ENCODE peak calls at places on chromosomes 16 and 17, in six cellular contexts. T, K, Y, P, S and O are unnamed samples.
A peak's percentile ranks its signal among the peaks of the same experiment; 100 is the strongest.

GRCh38 chr17:63998050-63998720 is at the start of gene PRR29:
- DNase-seq in T (peak; percentile 80), K (peak; percentile 62), Y (peak; percentile 97), P (peak; percentile 70), S (peak; percentile 7), O (peak; percentile 44)

GRCh38 chr17:8576895-8577294 is 53.6 kb downstream of the MYH10 start:
- DNase-seq in T (no peak), K (no peak), Y (no peak), P (no peak), S (no peak), O (no peak)

GRCh38 chr16:66481943-66482390 is 54.9 kb downstream of the BEAN1 start:
- DNase-seq in T (no peak), K (no peak), Y (no peak), P (no peak), S (no peak), O (no peak)

GRCh38 chr17:69512946-69513345 is 98.4 kb downstream of the MAP2K6 start:
- DNase-seq in T (no peak), K (no peak), Y (no peak), P (no peak), S (no peak), O (no peak)

GRCh38 chr16:70331091-70331490 is 15.6 kb upstream of the DDX19A start:
- DNase-seq in T (no peak), K (no peak), Y (no peak), P (no peak), S (no peak), O (no peak)

GRCh38 chr17:36534117-36534880 is at the start of gene MYO19:
- DNase-seq in T (peak; percentile 68), K (peak; percentile 29), Y (peak; percentile 84), P (peak; percentile 60), S (peak; percentile 21), O (no peak)

GRCh38 chr17:78324391-78325075 is 35.3 kb downstream of the SOCS3 start:
- DNase-seq in T (no peak), K (no peak), Y (peak; percentile 78), P (no peak), S (peak; percentile 90), O (no peak)

GRCh38 chr17:82022310-82022980 is at the start of gene CENPX:
- DNase-seq in T (no peak), K (no peak), Y (no peak), P (peak; percentile 47), S (no peak), O (no peak)